ENCODE peak calls at places on chromosomes 6 and 20, in four cellular contexts. F is astrocyte, O is GM23248, K is HCT116. I is an unnamed sample. For H3K4me1, the result is how much of the 10 kb centered on the place peaks cover.

GRCh38 chr20:61913423-61914225 is 152.1 kb downstream of the TAF4 start:
- DNase-seq in K (no peak), F (no peak), O (no peak), I (no peak)

GRCh38 chr6:166106076-166106686 is 61.5 kb downstream of the TBXT start:
- DNase-seq in K (peak), O (peak), F (peak), I (peak)

GRCh38 chr6:156017838-156018237 is 562.2 kb upstream of the NOX3 start:
- DNase-seq in K (no peak), F (peak), O (peak), I (no peak)

GRCh38 chr20:23048283-23049200 is 930 bp downstream of the THBD start:
- DNase-seq in K (no peak), F (peak), O (peak), I (peak)

GRCh38 chr6:166540631-166541331 is 45.7 kb downstream of the RAMACL start:
- DNase-seq in F (peak), K (no peak), O (peak), I (no peak)

GRCh38 chr6:130183271-130184222 is 39.2 kb downstream of the SAMD3 start:
- DNase-seq in O (no peak), F (no peak), K (no peak), I (no peak)

GRCh38 chr6:51820555-51820954 is 266.9 kb downstream of the PKHD1 start:
- DNase-seq in O (no peak), F (no peak), K (no peak), I (no peak)

GRCh38 chr6:125597411-125598253 is 151.8 kb upstream of the HEY2 start:
- DNase-seq in F (no peak), K (no peak), O (peak), I (no peak)

GRCh38 chr6:170211404-170212025 is 79.4 kb downstream of the DLL1 start:
- DNase-seq in K (no peak), F (no peak), O (no peak), I (no peak)

GRCh38 chr20:54468082-54468481 is 7.3 kb upstream of the DOK5 start:
- DNase-seq in K (no peak), F (no peak), O (peak), I (no peak)

GRCh38 chr20:52172392-52173047 is 19.1 kb downstream of the ZFP64 start:
- DNase-seq in F (no peak), K (no peak), O (no peak), I (no peak)

GRCh38 chr6:144315226-144315980 is 30.3 kb downstream of the UTRN start:
- DNase-seq in O (no peak), K (no peak), F (no peak), I (no peak)

GRCh38 chr6:169960891-169961611 is 209.6 kb downstream of the ERMARD start:
- DNase-seq in K (no peak), F (no peak), O (peak), I (no peak)

GRCh38 chr6:56040271-56040670 is 164.9 kb upstream of the BMP5 start:
- DNase-seq in O (peak), K (no peak), F (peak), I (no peak)

GRCh38 chr20:43942213-43942590 is 27.6 kb downstream of the TOX2 start:
- DNase-seq in F (no peak), O (no peak), K (no peak), I (no peak)

GRCh38 chr6:53410508-53411258 is 61.9 kb upstream of the ELOVL5 start:
- DNase-seq in K (peak), O (peak), F (no peak), I (peak)

GRCh38 chr6:166750125-166750793 is 123.2 kb upstream of the RPS6KA2 start:
- DNase-seq in K (no peak), F (no peak), O (no peak), I (no peak)

GRCh38 chr6:170185175-170185970 is 105.5 kb downstream of the DLL1 start:
- DNase-seq in O (no peak), K (no peak), F (no peak), I (no peak)

GRCh38 chr20:35368616-35369423 is 43.0 kb downstream of the UQCC1 start:
- DNase-seq in K (no peak), O (peak), F (no peak), I (no peak)

GRCh38 chr6:117531346-117531745 is 48.9 kb downstream of the DCBLD1 start:
- DNase-seq in F (no peak), K (no peak), O (peak), I (no peak)

GRCh38 chr6:135830452-135830851 is 21.0 kb upstream of the PDE7B start:
- DNase-seq in F (peak), O (peak), K (no peak), I (no peak)

GRCh38 chr6:2999005-2999620 is 581 bp upstream of the NQO2 start:
- DNase-seq in K (no peak), O (peak), F (peak), I (peak)

GRCh38 chr6:1524040-1524480 is 85.7 kb upstream of the FOXC1 start:
- DNase-seq in O (peak), K (peak), F (peak), I (peak)

GRCh38 chr6:108839068-108839467 is 9.2 kb upstream of the ARMC2 start:
- DNase-seq in F (no peak), O (no peak), K (no peak), I (no peak)

GRCh38 chr6:163414367-163415175 is at the start of gene QKI:
- DNase-seq in K (no peak), F (peak), O (peak), I (peak)

GRCh38 chr6:5783584-5784089 is 223.1 kb downstream of the NRN1 start:
- DNase-seq in K (no peak), O (no peak), F (no peak), I (no peak)

GRCh38 chr20:31260326-31260932 is 3.0 kb downstream of the DEFB115 start:
- DNase-seq in F (no peak), O (peak), K (peak), I (peak)

GRCh38 chr6:152973916-152974315 is 8.9 kb downstream of the FBXO5 start:
- DNase-seq in K (no peak), O (no peak), F (no peak), I (no peak)

GRCh38 chr6:82364087-82365010 is 732 bp downstream of the TPBG start:
- DNase-seq in F (peak), K (peak), O (peak), I (peak)

GRCh38 chr6:34132486-34133185 is 13.3 kb downstream of the GRM4 start:
- DNase-seq in F (peak), K (no peak), O (peak), I (peak)

GRCh38 chr6:111551521-111552231 is 54.0 kb downstream of the TRAF3IP2 start:
- DNase-seq in F (peak), O (no peak), K (no peak), I (peak)
- H3K4me1 ChIP-seq in F (under half), O (under half), K (under half), I (under half)

DNA sequence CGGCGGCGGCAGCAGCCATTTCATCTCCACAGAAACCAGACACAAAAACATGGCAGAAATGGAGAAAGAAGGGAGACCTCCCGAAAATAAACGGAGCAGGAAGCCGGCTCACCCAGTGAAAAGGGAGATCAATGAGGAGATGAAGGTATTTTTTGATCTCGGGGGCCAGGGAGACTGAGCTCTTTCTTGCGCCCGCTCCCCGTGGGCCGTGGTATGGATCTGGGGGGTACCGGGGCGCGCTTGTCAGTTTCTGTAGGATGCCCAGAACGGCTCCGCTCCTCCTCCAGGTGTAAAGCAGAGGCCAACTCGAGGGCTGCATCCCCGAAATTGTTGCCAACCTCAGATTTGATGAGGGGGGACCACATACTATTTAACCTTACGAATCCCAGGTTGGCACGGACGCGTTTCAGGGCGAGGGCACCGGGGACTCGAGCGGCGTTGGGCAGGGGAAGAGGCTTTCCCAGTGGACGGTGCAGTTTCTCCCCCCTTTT is 696 bp downstream of the SOBP start:
- DNase-seq in K (no peak), O (no peak), F (no peak), I (peak)
- TF ChIP-seq EZH2 in K (no peak), O (no peak), F (peak), I (no peak)

GRCh38 chr6:38113810-38114577 is 294.5 kb downstream of the ZFAND3 start:
- DNase-seq in F (no peak), K (no peak), O (no peak), I (no peak)
- H3K4me1 ChIP-seq in F (under half), K (under half), O (under half), I (under half)

GRCh38 chr20:38730989-38731737 is 6.9 kb downstream of the SLC32A1 start:
- DNase-seq in K (peak), F (peak), O (peak), I (peak)
- TF ChIP-seq EZH2 in K (no peak), F (no peak), O (peak), I (no peak)

GRCh38 chr6:106829451-106829850 is 145.1 kb downstream of the CD24 start:
- DNase-seq in F (no peak), K (no peak), O (no peak), I (no peak)

GRCh38 chr6:106825156-106825555 is 149.4 kb downstream of the CD24 start:
- DNase-seq in O (no peak), K (no peak), F (peak), I (no peak)

GRCh38 chr6:106830930-106831329 is 143.6 kb downstream of the CD24 start:
- DNase-seq in F (no peak), O (no peak), K (no peak), I (no peak)

GRCh38 chr6:106823732-106824351 is 150.7 kb downstream of the CD24 start:
- DNase-seq in O (no peak), F (no peak), K (no peak), I (peak)

GRCh38 chr6:106827081-106827480 is 147.4 kb downstream of the CD24 start:
- DNase-seq in F (no peak), K (no peak), O (no peak), I (no peak)
- H3K4me1 ChIP-seq in F (under half), K (under half), O (under half), I (under half)

I was measured in hepatocyte.